ENCODE peak calls at places on chromosomes 16 and 17, in ten cellular contexts. R is stimulated activated CD4-positive, alpha-beta T cell treated with anti-CD3 and anti-CD28 coated beads, Interleukin-1b, Interleukin-23, amount 100 ng/mL, for 1 hour; B is stimulated activated CD8-positive, alpha-beta memory T cell treated with anti-CD3 and anti-CD28 coated beads, Interleukin-15, amount 100 ng/mL, for 1 hour; G is Daoy; D is left ventricle myocardium superior; E is T-cell; J is effector memory CD4-positive, alpha-beta T cell; V is activated CD4-positive, alpha-beta T cell treated with anti-CD3 and anti-CD28 coated beads, Interleukin-2, amount 50 U/mL, for 24 hours; K is transverse colon; U is activated naive CD4-positive, alpha-beta T cell treated with anti-CD3 and anti-CD28 coated beads for 36 hours. Y is an unnamed sample.

GRCh38 chr17:33169580-33170285 is 123.4 kb downstream of the ASIC2 start:
- DNase-seq in R (no peak), B (no peak), G (peak; percentile 81), D (no peak), E (no peak), J (no peak), V (no peak), K (no peak), U (no peak), Y (no peak)

GRCh38 chr17:59008737-59009136 is 97.9 kb downstream of the TRIM37 start:
- DNase-seq in R (no peak), B (no peak), G (no peak), D (no peak), E (no peak), J (no peak), V (no peak), K (no peak), U (no peak), Y (no peak)

GRCh38 chr17:75814021-75814395 is 29.4 kb downstream of the UNK start:
- DNase-seq in R (no peak), B (no peak), G (no peak), D (no peak), E (no peak), J (no peak), V (no peak), K (no peak), U (no peak), Y (no peak)

GRCh38 chr17:56203430-56203829 is 50.2 kb downstream of the ANKFN1 start:
- DNase-seq in R (no peak), B (no peak), G (peak; percentile 18), D (no peak), E (no peak), J (no peak), V (no peak), K (no peak), U (no peak), Y (peak; percentile 12)

GRCh38 chr16:68779891-68780290 is 42.8 kb downstream of the CDH1 start:
- DNase-seq in R (no peak), B (no peak), G (no peak), D (no peak), E (no peak), J (no peak), V (no peak), K (no peak), U (no peak), Y (no peak)

GRCh38 chr16:72530434-72530833 is 358.5 kb upstream of the PMFBP1 start:
- DNase-seq in R (no peak), B (no peak), G (peak; percentile 64), D (no peak), E (no peak), J (no peak), V (no peak), K (no peak), U (no peak), Y (no peak)

GRCh38 chr17:67022451-67022810 is 21.9 kb upstream of the CACNG1 start:
- DNase-seq in R (no peak), B (no peak), G (no peak), D (no peak), E (no peak), J (no peak), V (no peak), K (no peak), U (no peak), Y (no peak)

GRCh38 chr17:80212962-80213650 is 7.0 kb downstream of the SGSH start:
- DNase-seq in R (no peak), B (no peak), G (no peak), D (peak; percentile 51), E (no peak), J (no peak), V (no peak), K (no peak), U (no peak), Y (no peak)

GRCh38 chr17:78748048-78748729 is 33.9 kb downstream of the CYTH1 start:
- DNase-seq in R (no peak), B (no peak), G (no peak), D (no peak), E (no peak), J (peak; percentile 34), V (no peak), K (peak; percentile 46), U (peak; percentile 77), Y (no peak)

GRCh38 chr16:72884037-72884436 is 163.9 kb downstream of the ZFHX3 start:
- DNase-seq in R (no peak), B (no peak), G (peak; percentile 47), D (no peak), E (no peak), J (no peak), V (no peak), K (no peak), U (no peak), Y (no peak)

GRCh38 chr16:66869424-66869823 is 10.9 kb upstream of the PDP2 start:
- DNase-seq in R (no peak), B (no peak), G (no peak), D (no peak), E (no peak), J (no peak), V (no peak), K (no peak), U (no peak), Y (no peak)

GRCh38 chr16:2357331-2357730 is 16.8 kb upstream of the ABCA3 start:
- DNase-seq in R (no peak), B (no peak), G (no peak), D (no peak), E (no peak), J (no peak), V (no peak), K (no peak), U (no peak), Y (no peak)

GRCh38 chr16:69417537-69418199 is 6.8 kb upstream of the CYB5B start:
- DNase-seq in R (no peak), B (no peak), G (no peak), D (no peak), E (no peak), J (no peak), V (no peak), K (no peak), U (no peak), Y (no peak)

GRCh38 chr17:28744104-28744801 is 442 bp downstream of the TRAF4 start:
- DNase-seq in R (no peak), B (no peak), G (peak; percentile 63), D (peak; percentile 61), E (no peak), J (peak; percentile 62), V (no peak), K (peak; percentile 70), U (peak; percentile 72), Y (peak; percentile 73)

GRCh38 chr17:8662076-8662831 is 31.7 kb upstream of the MYH10 start:
- DNase-seq in R (no peak), B (no peak), G (no peak), D (no peak), E (no peak), J (no peak), V (no peak), K (no peak), U (no peak), Y (no peak)

GRCh38 chr16:66190411-66190810 is 176.1 kb upstream of the CDH5 start:
- DNase-seq in R (no peak), B (no peak), G (no peak), D (no peak), E (no peak), J (no peak), V (no peak), K (no peak), U (no peak), Y (no peak)

GRCh38 chr17:13114601-13115024 is 96.8 kb upstream of the ELAC2 start:
- DNase-seq in R (no peak), B (no peak), G (peak; percentile 83), D (peak; percentile 41), E (no peak), J (no peak), V (no peak), K (no peak), U (peak; percentile 25), Y (peak; percentile 49)

GRCh38 chr17:29836643-29837042 is 93.4 kb downstream of the SSH2 start:
- DNase-seq in R (no peak), B (no peak), G (no peak), D (no peak), E (no peak), J (no peak), V (no peak), K (no peak), U (no peak), Y (no peak)

GRCh38 chr16:4892356-4893102 is 44.4 kb downstream of the PPL start:
- DNase-seq in R (no peak), B (no peak), G (peak; percentile 14), D (peak; percentile 73), E (no peak), J (no peak), V (no peak), K (no peak), U (no peak), Y (no peak)

GRCh38 chr16:30619207-30619606 is 9.0 kb upstream of the ZNF689 start:
- DNase-seq in R (no peak), B (no peak), G (no peak), D (no peak), E (no peak), J (no peak), V (no peak), K (no peak), U (no peak), Y (no peak)

GRCh38 chr16:7086842-7087616 is 245.6 kb upstream of the RBFOX1 start:
- DNase-seq in R (no peak), B (no peak), G (peak; percentile 42), D (peak; percentile 52), E (no peak), J (no peak), V (no peak), K (no peak), U (peak; percentile 3), Y (peak; percentile 5)

GRCh38 chr16:81432899-81433560 is 11.6 kb upstream of the CMIP start:
- DNase-seq in R (no peak), B (no peak), G (no peak), D (no peak), E (no peak), J (no peak), V (no peak), K (no peak), U (no peak), Y (no peak)

GRCh38 chr17:74512041-74512440 is 19.2 kb downstream of the CD300LB start:
- DNase-seq in R (no peak), B (no peak), G (peak; percentile 64), D (peak; percentile 48), E (no peak), J (no peak), V (no peak), K (no peak), U (no peak), Y (no peak)

Y was measured in HuH-7.5.